ENCODE peak calls at places on chromosomes 5 and 9, in four cellular contexts. C is IMR-90, M is neuronal stem cell, V is H1. P is an unnamed sample.

GRCh38 chr9:82116538-82116937 is 128.0 kb downstream of the SPATA31D1 start:
- DNase-seq in M (no peak), V (no peak), C (no peak), P (no peak)

GRCh38 chr9:84711936-84712335 is 42.4 kb downstream of the NTRK2 start:
- DNase-seq in C (no peak), V (no peak), M (no peak), P (peak)

GRCh38 chr9:73042155-73042554 is 89.3 kb upstream of the ALDH1A1 start:
- DNase-seq in M (no peak), V (no peak), C (no peak), P (peak)

GRCh38 chr9:87760534-87760933 is 34.6 kb downstream of the CTSL start:
- DNase-seq in M (no peak), V (no peak), C (no peak), P (no peak)

GRCh38 chr5:125558466-125558865 is 812.0 kb upstream of the ZNF608 start:
- DNase-seq in M (no peak), C (peak), V (no peak), P (peak)

GRCh38 chr9:751137-752051 is 90.1 kb upstream of the DMRT1 start:
- DNase-seq in C (peak), V (no peak), M (no peak), P (no peak)

GRCh38 chr5:73272351-73272750 is 99.4 kb downstream of the TMEM174 start:
- DNase-seq in V (no peak), C (no peak), M (no peak), P (no peak)

GRCh38 chr9:95505072-95505471 is 11.7 kb downstream of the PTCH1 start:
- DNase-seq in V (no peak), M (no peak), C (no peak), P (peak)

GRCh38 chr5:88675159-88675757 is 207.7 kb downstream of the MEF2C start:
- DNase-seq in M (no peak), V (no peak), C (no peak), P (no peak)

GRCh38 chr9:119273984-119274665 is 95.1 kb downstream of the BRINP1 start:
- DNase-seq in C (no peak), M (no peak), V (no peak), P (no peak)

GRCh38 chr5:135444360-135444759 is 2.8 kb downstream of the DCANP1 start:
- DNase-seq in V (no peak), C (no peak), M (no peak), P (no peak)

GRCh38 chr9:125863920-125864319 is 116.7 kb downstream of the PBX3 start:
- DNase-seq in M (no peak), C (no peak), V (no peak), P (no peak)

GRCh38 chr9:135256568-135257354 is 169.3 kb downstream of the OLFM1 start:
- DNase-seq in C (no peak), M (no peak), V (no peak), P (no peak)

GRCh38 chr5:160260006-160260775 is 30.9 kb downstream of the FABP6 start:
- DNase-seq in V (no peak), M (no peak), C (peak), P (no peak)

GRCh38 chr5:53671447-53671846 is 111.0 kb downstream of the NDUFS4 start:
- DNase-seq in V (no peak), M (no peak), C (no peak), P (no peak)

GRCh38 chr5:31614147-31615030 is 24.5 kb upstream of the PDZD2 start:
- DNase-seq in M (no peak), C (no peak), V (no peak), P (no peak)

GRCh38 chr9:131791532-131792254 is 51.8 kb upstream of the RAPGEF1 start:
- DNase-seq in M (no peak), V (no peak), C (no peak), P (no peak)

GRCh38 chr5:35436441-35437057 is 181.1 kb upstream of the SPEF2 start:
- DNase-seq in V (no peak), C (peak), M (peak), P (peak)

GRCh38 chr9:3080951-3081350 is 237.1 kb upstream of the PUM3 start:
- DNase-seq in M (no peak), C (peak), V (no peak), P (no peak)

GRCh38 chr5:23675456-23675855 is 168.0 kb downstream of the PRDM9 start:
- DNase-seq in C (no peak), M (no peak), V (no peak), P (no peak)

GRCh38 chr5:101676646-101677045 is 619.4 kb downstream of the SLCO4C1 start:
- DNase-seq in M (no peak), V (no peak), C (no peak), P (no peak)

GRCh38 chr9:105187781-105188180 is 56.7 kb upstream of the SLC44A1 start:
- DNase-seq in V (no peak), M (no peak), C (peak), P (peak)

GRCh38 chr5:71932131-71932635 is 175.1 kb upstream of the MAP1B start:
- DNase-seq in M (no peak), V (no peak), C (peak), P (peak)

GRCh38 chr5:125011982-125012381 is 265.5 kb upstream of the ZNF608 start:
- DNase-seq in M (no peak), V (no peak), C (no peak), P (no peak)

GRCh38 chr9:94002316-94003140 is 47.4 kb upstream of the BARX1 start:
- DNase-seq in C (peak), M (peak), V (peak), P (peak)

DNA sequence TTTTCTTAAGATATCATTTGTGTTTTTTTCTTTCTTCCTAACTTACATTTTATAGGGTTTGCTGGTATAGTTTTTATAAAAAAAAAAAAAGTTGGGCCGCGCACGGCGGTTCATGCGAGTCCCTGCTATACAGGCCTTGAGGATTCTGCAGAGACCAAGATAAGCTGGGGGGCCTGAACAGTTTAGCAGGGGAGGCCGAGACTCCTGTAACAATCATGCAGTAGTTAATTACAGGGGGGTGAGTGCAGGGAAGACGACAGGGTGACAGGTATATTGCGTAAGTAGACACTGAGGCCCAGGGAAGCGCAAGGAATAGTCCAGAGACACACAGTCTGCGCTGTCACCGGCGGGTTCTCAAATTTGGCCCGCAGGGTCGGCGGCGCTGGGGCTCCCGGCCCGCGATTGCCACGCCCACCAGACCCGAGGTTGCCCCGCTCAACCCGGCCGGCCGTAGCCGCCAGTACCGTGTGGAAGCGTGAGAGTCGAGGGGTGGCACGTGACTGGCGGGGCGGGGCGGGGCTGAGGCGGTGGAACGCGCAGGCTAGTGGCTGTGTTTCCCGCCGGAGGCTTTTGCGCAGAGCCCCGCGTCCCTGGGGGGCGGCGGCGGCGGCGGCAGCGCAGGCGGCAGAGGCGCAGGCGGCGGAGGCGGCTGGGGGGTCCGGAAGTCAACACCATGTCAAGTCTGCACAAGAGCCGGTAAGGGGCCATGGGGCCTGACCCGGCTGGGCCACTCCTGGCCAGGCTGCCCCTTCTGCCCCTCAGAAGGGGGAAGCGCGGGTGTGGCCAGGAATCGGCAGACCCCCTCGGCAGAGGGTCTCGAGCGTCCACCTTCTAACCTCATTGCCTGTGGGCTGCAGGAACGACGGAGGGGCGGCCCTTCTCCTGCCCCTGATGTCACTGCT is at the start of gene TBC1D13:
- DNase-seq in C (peak), M (peak), V (peak), P (peak)
- H3K18ac ChIP-seq in C (peak), M (peak), V (no peak), P (peak)

GRCh38 chr9:114932502-114932901 is 2.1 kb upstream of the TNFSF8 start:
- DNase-seq in V (no peak), M (no peak), C (no peak), P (no peak)

GRCh38 chr9:114931407-114931806 is 1.0 kb upstream of the TNFSF8 start:
- DNase-seq in M (no peak), C (no peak), V (no peak), P (no peak)

GRCh38 chr9:114930063-114930812 is at the start of gene TNFSF8:
- DNase-seq in V (no peak), M (no peak), C (no peak), P (no peak)

GRCh38 chr9:114928092-114928491 is 2.3 kb downstream of the TNFSF8 start:
- DNase-seq in V (no peak), C (no peak), M (no peak), P (no peak)

GRCh38 chr9:114929166-114929565 is 1.2 kb downstream of the TNFSF8 start:
- DNase-seq in C (no peak), V (no peak), M (no peak), P (no peak)
- H2AFZ ChIP-seq in C (no peak), V (no peak), M (no peak), P (no peak)

GRCh38 chr9:128505414-128505765 is 871 bp downstream of the GLE1 start:
- DNase-seq in M (no peak), V (no peak), C (peak), P (no peak)

GRCh38 chr9:128499920-128500319 is 4.6 kb upstream of the GLE1 start:
- DNase-seq in M (no peak), C (no peak), V (no peak), P (no peak)

GRCh38 chr9:128498911-128499310 is 5.6 kb upstream of the GLE1 start:
- DNase-seq in C (no peak), M (no peak), V (no peak), P (no peak)

GRCh38 chr9:128503870-128504269 is 649 bp upstream of the GLE1 start:
- DNase-seq in M (no peak), V (no peak), C (no peak), P (peak)

GRCh38 chr9:128504485-128505413 is at the start of gene GLE1:
- DNase-seq in M (peak), V (peak), C (peak), P (peak)
- H2BK120ac ChIP-seq in M (no peak), V (no peak), C (peak), P (no peak)

DNA sequence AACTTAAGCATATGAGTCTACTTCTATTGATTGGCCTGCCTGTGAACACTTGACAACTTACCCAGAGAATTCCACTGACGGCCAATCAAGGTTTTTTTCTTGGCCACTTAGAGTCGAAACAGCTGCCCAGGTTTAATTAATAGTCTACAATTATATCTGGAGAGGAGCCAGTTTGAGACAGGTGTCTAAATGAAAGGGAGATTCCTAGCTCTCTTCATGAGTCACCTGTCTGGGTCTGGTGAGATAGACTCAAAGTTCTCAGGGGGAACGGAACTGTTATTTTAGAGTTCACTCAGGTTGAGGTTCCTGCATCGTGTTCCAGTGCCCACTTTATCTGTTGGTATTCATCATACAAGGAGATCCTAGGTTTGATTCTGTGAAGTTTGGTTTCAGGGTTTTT is 111.0 kb downstream of the CD180 start:
- DNase-seq in C (no peak), M (no peak), V (no peak), P (no peak)
- H3K18ac ChIP-seq in C (no peak), M (no peak), V (no peak), P (no peak)

DNA sequence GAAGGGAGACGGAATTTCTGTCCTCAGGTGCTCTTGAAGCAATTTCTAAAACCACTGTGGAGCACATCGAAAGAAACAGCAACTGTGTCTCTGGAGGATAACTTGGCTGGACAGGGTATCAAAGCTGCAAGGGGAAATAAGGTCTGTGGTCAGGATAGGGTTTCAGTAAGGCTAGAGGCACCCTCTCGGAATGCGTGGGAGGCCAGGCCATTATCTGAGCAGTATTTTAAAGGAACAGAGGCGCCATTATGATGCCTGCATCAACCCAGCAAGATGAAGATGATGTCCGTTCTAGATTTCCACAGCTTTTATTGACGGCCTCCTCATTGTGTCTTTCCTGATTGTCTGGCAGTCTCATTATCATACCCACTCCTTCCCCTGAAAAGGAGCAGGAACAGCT is 76.7 kb downstream of the RORB start:
- DNase-seq in V (no peak), M (no peak), C (no peak), P (no peak)
- H2AFZ ChIP-seq in V (no peak), M (peak), C (no peak), P (no peak)

DNA sequence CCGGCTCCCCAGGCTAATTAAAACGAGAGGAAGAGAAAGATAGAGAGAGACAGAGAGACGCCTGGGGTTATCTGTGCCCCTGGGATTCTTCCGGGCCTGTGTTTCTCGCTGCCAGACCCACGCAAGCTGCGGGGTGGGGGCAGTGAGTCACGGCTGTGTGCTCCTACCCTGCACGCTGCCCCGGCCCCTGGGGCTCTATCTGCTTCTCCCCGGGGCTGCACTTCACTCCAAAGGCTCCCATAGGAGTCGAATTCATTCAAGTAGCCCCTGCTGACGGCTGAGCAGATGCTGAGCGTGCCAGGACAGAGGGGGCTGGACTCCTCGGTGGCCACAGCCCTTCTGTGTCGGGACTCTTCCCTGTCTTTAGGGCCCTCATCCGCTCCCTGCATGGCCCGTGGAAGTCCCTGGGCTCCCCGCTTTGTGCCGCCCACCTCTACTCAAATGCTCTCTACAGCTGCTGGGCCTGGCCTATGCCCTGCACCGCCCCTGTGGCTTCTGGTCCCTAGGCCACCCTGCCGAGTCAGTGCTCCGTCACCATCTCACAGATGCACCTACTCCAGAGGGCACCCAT is 22.8 kb downstream of the SARDH start:
- DNase-seq in M (no peak), C (peak), V (no peak), P (peak)
- H2BK120ac ChIP-seq in M (no peak), C (peak), V (no peak), P (peak)

DNA sequence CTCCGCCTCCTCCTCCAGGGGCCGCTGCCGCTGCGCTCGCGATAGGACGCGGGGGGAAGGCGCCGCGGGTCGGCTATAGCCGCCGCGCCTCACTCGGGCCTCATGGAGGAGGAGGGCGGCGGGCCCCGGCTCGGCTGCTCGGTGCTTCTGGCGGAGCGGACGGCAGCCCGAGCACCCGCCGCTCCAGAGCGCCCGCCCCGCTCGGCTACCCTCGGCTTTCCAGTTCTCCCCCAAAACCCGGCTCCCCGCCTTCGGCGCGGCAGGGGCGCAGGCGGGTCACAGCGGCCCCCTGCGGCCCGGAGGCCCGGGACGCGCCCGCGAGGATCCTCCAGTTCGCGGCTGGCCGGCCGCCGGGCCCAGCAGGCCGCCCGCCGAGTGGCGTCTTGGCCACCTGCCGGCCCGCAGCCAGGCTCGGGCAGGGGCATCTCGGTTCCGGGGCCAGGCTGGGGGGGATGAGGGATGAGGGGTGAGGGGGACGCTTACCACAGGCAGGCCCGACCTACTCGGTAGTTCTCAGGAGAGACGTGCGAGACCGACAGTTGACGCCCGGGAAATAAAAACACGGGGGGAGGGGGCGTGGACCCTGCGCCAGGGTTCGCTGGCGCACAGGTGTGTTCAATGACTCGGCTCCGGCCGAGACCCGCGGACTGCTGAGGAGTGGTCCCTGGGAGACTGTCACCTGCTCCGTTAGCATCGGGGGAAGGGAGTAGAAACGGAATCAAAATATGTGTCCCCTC is at the start of gene PAIP1:
- DNase-seq in M (peak), C (peak), V (peak), P (peak)
- H3K18ac ChIP-seq in M (peak), C (peak), V (peak), P (peak)

DNA sequence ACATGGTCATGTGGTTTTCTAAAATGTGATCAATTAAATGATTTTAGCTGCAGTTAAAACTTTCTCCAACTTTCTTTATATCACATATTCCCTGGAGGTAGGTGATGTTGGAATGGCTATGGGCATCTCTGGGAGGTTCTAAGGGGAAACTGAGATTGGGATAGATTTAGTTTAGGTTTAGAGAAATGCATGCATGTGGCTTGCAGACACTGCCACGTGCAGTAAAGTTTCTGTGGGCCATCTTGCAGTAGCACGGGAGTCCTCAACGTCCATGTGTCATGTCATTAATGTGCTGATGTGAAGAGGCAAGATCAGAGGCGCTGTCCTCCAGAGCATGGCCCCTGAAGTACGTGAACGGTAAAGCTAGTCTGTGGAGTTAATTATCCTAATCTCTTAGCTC is 532.7 kb downstream of the SEMA5A start:
- DNase-seq in V (no peak), M (no peak), C (no peak), P (no peak)
- H2AFZ ChIP-seq in V (no peak), M (no peak), C (peak), P (no peak)

GRCh38 chr9:121299467-121300282 is 31.7 kb downstream of the GSN start:
- DNase-seq in V (peak), M (no peak), C (no peak), P (peak)

GRCh38 chr9:121298016-121298538 is 30.1 kb downstream of the GSN start:
- DNase-seq in V (no peak), M (peak), C (no peak), P (no peak)

GRCh38 chr9:121297414-121297813 is 29.5 kb downstream of the GSN start:
- DNase-seq in C (no peak), M (no peak), V (no peak), P (no peak)

GRCh38 chr9:121299125-121299466 is 31.1 kb downstream of the GSN start:
- DNase-seq in V (peak), M (no peak), C (no peak), P (no peak)

DNA sequence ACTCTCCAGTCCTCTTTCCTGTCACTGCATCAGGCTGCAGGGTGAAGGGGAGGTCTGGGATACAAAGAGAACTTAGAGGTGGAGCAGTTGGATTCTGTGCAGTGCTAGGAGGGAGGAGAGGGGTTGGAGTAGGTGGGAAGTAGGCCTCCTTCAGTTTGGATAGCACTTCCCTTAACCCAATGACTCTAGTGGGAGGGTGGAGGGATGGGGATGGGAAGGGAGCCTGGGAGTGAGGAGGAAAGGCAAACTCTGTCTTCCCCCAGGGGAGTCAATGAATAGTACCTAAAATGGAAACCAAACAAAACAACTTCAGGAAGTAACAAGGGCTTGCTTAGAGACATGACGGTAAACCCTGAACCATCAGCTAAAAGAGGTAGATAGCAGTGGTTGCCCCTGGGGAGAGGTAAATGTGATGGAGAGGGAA is 30.7 kb downstream of the GSN start:
- DNase-seq in V (no peak), C (no peak), M (no peak), P (no peak)
- H2BK120ac ChIP-seq in V (no peak), C (peak), M (no peak), P (no peak)

GRCh38 chr5:95962475-95962773 is 773 bp upstream of the ELL2 start:
- DNase-seq in V (no peak), M (no peak), C (no peak), P (no peak)
- H3K18ac ChIP-seq in V (peak), M (no peak), C (peak), P (no peak)

P was measured in mesenchymal stem cell.